ENCODE peak calls at places on chromosomes 1 and 21, in four cellular contexts. One of them, this sample, is unnamed.

GRCh38 chr21:16193758-16194606 is 464.2 kb downstream of the USP25 start:
- DNase-seq in HEK293T: peak; percentile 60
- DNase-seq in GM12878: no peak
- DNase-seq in K562: no peak
- DNase-seq in this sample: no peak

GRCh38 chr21:44820851-44821250 is 3.0 kb upstream of the SUMO3 start:
- DNase-seq in GM12878: no peak
- DNase-seq in K562: no peak
- DNase-seq in HEK293T: no peak
- DNase-seq in this sample: no peak

GRCh38 chr1:15141933-15142647 is 11.5 kb upstream of the TMEM51 start:
- DNase-seq in HEK293T: no peak
- DNase-seq in K562: no peak
- DNase-seq in GM12878: no peak
- DNase-seq in this sample: no peak

GRCh38 chr1:145999321-146000024 is 3.1 kb upstream of the TXNIP start:
- DNase-seq in K562: no peak
- DNase-seq in GM12878: no peak
- DNase-seq in HEK293T: no peak
- DNase-seq in this sample: no peak

GRCh38 chr1:36523850-36524249 is 41.1 kb upstream of the CSF3R start:
- DNase-seq in GM12878: no peak
- DNase-seq in K562: no peak
- DNase-seq in HEK293T: no peak
- DNase-seq in this sample: no peak

GRCh38 chr1:226125831-226126230 is 60.7 kb downstream of the ACBD3 start:
- DNase-seq in GM12878: no peak
- DNase-seq in K562: no peak
- DNase-seq in HEK293T: no peak
- DNase-seq in this sample: no peak

GRCh38 chr1:37391181-37391949 is 83.0 kb upstream of the ZC3H12A start:
- DNase-seq in GM12878: no peak
- DNase-seq in K562: peak; percentile 50
- DNase-seq in HEK293T: no peak
- DNase-seq in this sample: no peak

GRCh38 chr1:91856996-91857395 is 29.0 kb downstream of the TGFBR3 start:
- DNase-seq in GM12878: no peak
- DNase-seq in K562: no peak
- DNase-seq in HEK293T: no peak
- DNase-seq in this sample: no peak

GRCh38 chr1:209530990-209531389 is 52.5 kb upstream of the CAMK1G start:
- DNase-seq in HEK293T: no peak
- DNase-seq in K562: no peak
- DNase-seq in GM12878: no peak
- DNase-seq in this sample: no peak

GRCh38 chr1:209536843-209537242 is 46.7 kb upstream of the CAMK1G start:
- DNase-seq in HEK293T: no peak
- DNase-seq in K562: no peak
- DNase-seq in GM12878: no peak
- DNase-seq in this sample: no peak

GRCh38 chr1:209537336-209538114 is 46.0 kb upstream of the CAMK1G start:
- DNase-seq in GM12878: no peak
- DNase-seq in K562: no peak
- DNase-seq in HEK293T: no peak
- DNase-seq in this sample: no peak

GRCh38 chr1:209529233-209529632 is 54.3 kb upstream of the CAMK1G start:
- DNase-seq in K562: no peak
- DNase-seq in GM12878: no peak
- DNase-seq in HEK293T: no peak
- DNase-seq in this sample: no peak

DNA sequence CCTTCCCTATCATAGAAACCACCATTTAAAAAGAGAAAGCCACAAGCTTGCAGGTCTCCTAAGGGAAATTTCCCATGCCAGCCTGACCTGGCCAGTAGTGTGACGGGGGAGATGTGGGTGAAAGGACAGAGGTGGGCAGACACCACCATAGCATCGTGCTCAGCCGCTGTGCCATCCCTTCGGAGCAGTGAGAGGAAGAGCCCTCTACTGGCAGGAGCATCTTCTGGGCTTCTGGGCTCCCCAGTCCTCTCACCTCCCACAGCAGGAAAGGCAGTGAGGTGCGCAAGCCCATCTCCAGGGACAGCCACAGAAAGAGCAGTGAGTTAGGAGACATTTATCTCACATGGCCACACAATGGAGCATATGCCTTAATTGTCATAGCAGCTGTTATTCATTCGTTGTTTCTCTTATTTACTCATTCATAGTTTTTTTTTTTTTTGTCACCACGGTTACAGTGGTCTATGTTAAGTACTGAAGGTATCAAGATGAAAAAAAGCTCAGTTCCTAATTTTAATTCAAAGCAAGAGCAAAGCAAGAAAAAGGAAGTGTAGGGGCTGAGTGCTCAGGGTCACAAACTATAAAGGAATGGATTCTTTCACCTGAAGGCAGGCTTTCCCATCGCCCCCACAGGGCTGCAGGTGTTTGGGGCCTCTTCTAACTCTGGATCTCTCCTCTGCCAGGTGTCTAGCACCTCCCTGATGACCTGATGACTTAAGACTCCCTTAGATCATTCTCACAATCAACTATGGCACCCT is 48.8 kb upstream of the CAMK1G start:
- DNase-seq in K562: no peak
- DNase-seq in GM12878: no peak
- DNase-seq in HEK293T: no peak
- DNase-seq in this sample: no peak
- TF ChIP-seq BHLHE40 in K562: no peak
- TF ChIP-seq BHLHE40 in GM12878: no peak
- TF ChIP-seq BHLHE40 in HEK293T: no peak
- TF ChIP-seq BHLHE40 in this sample: no peak

GRCh38 chr1:41711581-41711980 is 207.1 kb downstream of the HIVEP3 start:
- DNase-seq in K562: no peak
- DNase-seq in GM12878: no peak
- DNase-seq in HEK293T: no peak
- DNase-seq in this sample: no peak

GRCh38 chr1:41712687-41713086 is 206.0 kb downstream of the HIVEP3 start:
- DNase-seq in K562: no peak
- DNase-seq in HEK293T: no peak
- DNase-seq in GM12878: no peak
- DNase-seq in this sample: no peak

GRCh38 chr1:41713141-41713540 is 205.6 kb downstream of the HIVEP3 start:
- DNase-seq in K562: no peak
- DNase-seq in HEK293T: no peak
- DNase-seq in GM12878: no peak
- DNase-seq in this sample: no peak

GRCh38 chr1:41710980-41711379 is 207.7 kb downstream of the HIVEP3 start:
- DNase-seq in K562: no peak
- DNase-seq in GM12878: no peak
- DNase-seq in HEK293T: no peak
- DNase-seq in this sample: no peak

DNA sequence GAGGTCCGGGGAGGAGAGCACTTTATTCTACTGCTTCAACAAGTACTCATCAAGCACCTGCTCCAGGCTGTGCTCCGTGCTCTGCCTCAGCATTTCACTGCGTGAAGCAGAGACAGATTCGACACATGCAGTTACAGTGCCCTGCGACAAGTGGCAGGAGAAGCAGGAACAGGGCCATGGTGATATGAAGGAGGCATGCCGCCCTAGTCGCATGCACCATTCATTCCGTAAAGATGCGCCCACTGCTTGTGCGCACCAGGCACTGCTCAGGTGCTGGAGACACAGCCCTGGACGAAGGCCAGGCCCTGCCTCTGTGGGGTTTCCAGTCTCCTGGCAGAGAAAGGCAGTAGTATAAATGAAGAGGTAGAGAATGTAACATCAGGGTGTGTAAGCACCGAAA is 206.6 kb downstream of the HIVEP3 start:
- DNase-seq in GM12878: no peak
- DNase-seq in HEK293T: no peak
- DNase-seq in K562: no peak
- DNase-seq in this sample: no peak
- TF ChIP-seq FOXM1 in GM12878: no peak
- TF ChIP-seq FOXM1 in HEK293T: no peak
- TF ChIP-seq FOXM1 in K562: no peak
- TF ChIP-seq FOXM1 in this sample: no peak

GRCh38 chr21:41458121-41458520 is 32.1 kb downstream of the MX1 start:
- DNase-seq in K562: no peak
- DNase-seq in GM12878: no peak
- DNase-seq in HEK293T: no peak
- DNase-seq in this sample: no peak

GRCh38 chr21:41449613-41450012 is 23.6 kb downstream of the MX1 start:
- DNase-seq in K562: no peak
- DNase-seq in HEK293T: no peak
- DNase-seq in GM12878: no peak
- DNase-seq in this sample: no peak

GRCh38 chr21:41453761-41454160 is 27.7 kb downstream of the MX1 start:
- DNase-seq in GM12878: no peak
- DNase-seq in K562: no peak
- DNase-seq in HEK293T: no peak
- DNase-seq in this sample: no peak

GRCh38 chr21:41451753-41452676 is 26.0 kb downstream of the MX1 start:
- DNase-seq in HEK293T: no peak
- DNase-seq in GM12878: no peak
- DNase-seq in K562: no peak
- DNase-seq in this sample: no peak

DNA sequence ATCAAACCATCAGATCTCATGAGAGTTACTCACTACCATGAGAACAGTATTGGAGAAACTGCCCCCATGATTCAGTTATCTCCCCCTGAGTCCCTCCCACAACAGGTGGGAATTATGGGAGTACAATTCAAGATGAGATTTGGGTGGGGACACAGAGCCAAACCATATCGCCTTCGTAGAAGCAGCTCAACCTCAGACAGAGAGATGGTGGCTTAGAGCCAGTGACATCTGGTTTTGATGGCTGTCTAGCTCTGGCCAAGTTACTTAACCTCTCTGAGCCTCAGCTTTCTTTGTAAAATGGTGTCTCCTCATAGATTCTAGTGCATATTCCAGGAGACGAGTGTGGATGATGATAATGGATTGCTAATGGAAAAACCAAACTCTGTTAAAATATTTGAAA is 27.2 kb downstream of the MX1 start:
- DNase-seq in HEK293T: no peak
- DNase-seq in K562: no peak
- DNase-seq in GM12878: no peak
- DNase-seq in this sample: no peak
- TF ChIP-seq BHLHE40 in HEK293T: no peak
- TF ChIP-seq BHLHE40 in K562: no peak
- TF ChIP-seq BHLHE40 in GM12878: no peak
- TF ChIP-seq BHLHE40 in this sample: no peak

GRCh38 chr1:95193591-95193990 is 40.4 kb upstream of the RWDD3 start:
- DNase-seq in GM12878: no peak
- DNase-seq in K562: no peak
- DNase-seq in HEK293T: no peak
- DNase-seq in this sample: no peak
- TF ChIP-seq FOXM1 in GM12878: no peak
- TF ChIP-seq FOXM1 in K562: no peak
- TF ChIP-seq FOXM1 in HEK293T: no peak
- TF ChIP-seq FOXM1 in this sample: no peak

DNA sequence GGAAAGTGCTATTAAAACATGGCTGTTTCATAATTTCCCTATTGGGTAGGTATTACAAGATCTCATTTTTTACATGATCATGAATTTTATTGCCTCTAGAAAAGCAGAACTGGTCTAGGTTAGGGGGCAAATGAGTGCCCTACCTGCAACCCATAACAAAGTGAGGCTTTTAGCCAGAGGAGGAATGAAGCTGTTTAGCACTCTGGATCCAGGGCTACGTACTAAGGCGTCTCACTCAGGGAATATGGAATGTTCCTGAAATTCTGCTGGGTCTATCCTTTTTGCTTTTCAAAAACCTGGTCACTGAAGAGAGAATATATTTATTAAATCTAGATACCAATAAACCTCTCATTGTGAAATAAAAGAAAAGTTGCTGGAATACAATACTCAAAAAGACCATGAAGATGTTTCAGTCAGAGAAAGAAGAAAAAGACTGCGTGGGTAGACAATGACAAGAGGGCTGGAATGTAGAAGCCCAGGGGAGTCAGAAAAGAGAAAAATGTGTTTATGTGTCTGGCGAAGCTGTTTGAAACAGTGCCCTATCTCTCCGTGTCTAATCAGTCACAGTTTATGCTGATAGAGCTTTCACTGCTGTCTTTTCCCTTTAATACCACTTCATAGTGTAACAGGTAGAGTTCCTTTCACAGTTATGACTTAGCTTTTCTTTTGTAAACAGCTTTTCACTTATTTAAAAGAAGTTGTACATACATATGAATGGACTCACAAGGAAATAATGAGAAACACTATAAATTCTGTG is 25.0 kb upstream of the SYDE2 start:
- DNase-seq in HEK293T: no peak
- DNase-seq in GM12878: no peak
- DNase-seq in K562: no peak
- DNase-seq in this sample: no peak
- TF ChIP-seq BHLHE40 in HEK293T: no peak
- TF ChIP-seq BHLHE40 in GM12878: no peak
- TF ChIP-seq BHLHE40 in K562: no peak
- TF ChIP-seq BHLHE40 in this sample: no peak

GRCh38 chr1:159025043-159025442 is 15.3 kb downstream of the IFI16 start:
- DNase-seq in HEK293T: no peak
- DNase-seq in K562: no peak
- DNase-seq in GM12878: no peak
- DNase-seq in this sample: no peak

GRCh38 chr1:159023723-159024122 is 14.0 kb downstream of the IFI16 start:
- DNase-seq in HEK293T: no peak
- DNase-seq in GM12878: no peak
- DNase-seq in K562: no peak
- DNase-seq in this sample: no peak
- TF ChIP-seq FOXM1 in HEK293T: no peak
- TF ChIP-seq FOXM1 in GM12878: no peak
- TF ChIP-seq FOXM1 in K562: no peak
- TF ChIP-seq FOXM1 in this sample: no peak

DNA sequence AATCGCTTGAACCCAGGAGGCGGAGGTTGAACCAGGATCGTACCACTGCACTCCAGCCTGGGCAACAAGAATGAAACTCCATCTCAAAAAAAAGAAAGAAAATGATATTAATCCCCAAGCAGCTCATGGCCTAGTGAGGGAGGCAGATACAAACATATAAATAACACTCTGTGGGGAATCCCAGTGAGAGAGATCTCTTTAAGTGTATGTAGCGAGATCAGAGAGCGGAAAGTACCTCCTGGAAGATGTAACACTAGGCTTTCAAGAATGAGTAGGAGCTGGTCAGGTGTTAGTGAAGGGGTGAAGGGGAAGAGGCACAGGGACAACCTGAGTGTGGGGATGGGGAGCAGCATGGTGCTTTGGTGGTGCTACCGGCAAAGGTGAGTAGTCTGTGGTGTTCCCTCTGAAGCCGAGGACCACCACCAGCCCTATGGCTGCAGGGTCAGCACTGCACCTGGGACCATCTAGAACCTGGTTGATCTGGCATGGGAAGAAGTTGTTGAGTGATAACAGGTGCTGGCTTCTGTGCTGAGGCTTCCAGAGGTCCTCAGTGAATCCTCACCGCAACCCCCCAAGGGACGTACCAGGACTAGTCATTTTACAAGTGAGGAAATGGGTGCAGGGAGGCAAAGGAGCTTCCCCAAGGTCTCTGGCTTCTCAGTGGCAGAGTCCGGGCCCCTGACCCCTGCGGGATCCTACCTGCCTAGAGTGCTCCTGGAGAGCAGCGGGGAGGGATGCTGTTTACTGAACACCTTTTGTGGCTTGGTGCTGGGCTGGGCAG is 367.6 kb upstream of the VAMP3 start:
- DNase-seq in HEK293T: no peak
- DNase-seq in K562: no peak
- DNase-seq in GM12878: peak; percentile 59
- DNase-seq in this sample: no peak
- TF ChIP-seq BHLHE40 in HEK293T: no peak
- TF ChIP-seq BHLHE40 in K562: no peak
- TF ChIP-seq BHLHE40 in GM12878: no peak
- TF ChIP-seq BHLHE40 in this sample: no peak

GRCh38 chr1:65420590-65421340 is at the start of the genes LEPR and LEPROT:
- DNase-seq in K562: no peak
- DNase-seq in HEK293T: no peak
- DNase-seq in GM12878: no peak
- DNase-seq in this sample: peak; percentile 58
- TF ChIP-seq FOXM1 in K562: no peak
- TF ChIP-seq FOXM1 in HEK293T: no peak
- TF ChIP-seq FOXM1 in GM12878: no peak
- TF ChIP-seq FOXM1 in this sample: no peak

This sample was measured in HepG2.